ENCODE peak calls at places on chromosomes 4 and X, in ten cellular contexts. J, A, C, L, E, K, W, T, X and D are unnamed samples.
A peak's percentile ranks its signal among the peaks of the same experiment; 100 is the strongest.

GRCh38 chrX:8805974-8806373 is 4.8 kb upstream of the FAM9A start:
- DNase-seq in J (no peak), A (no peak), C (no peak), L (no peak), E (no peak), K (no peak), W (no peak), T (no peak), X (no peak), D (no peak)

GRCh38 chr4:125115941-125116340 is 198.8 kb upstream of the FAT4 start:
- DNase-seq in J (no peak), A (no peak), C (no peak), L (no peak), E (no peak), K (no peak), W (no peak), T (peak; percentile 9), X (no peak), D (no peak)

GRCh38 chr4:117783716-117784115 is 250.6 kb upstream of the NDST3 start:
- DNase-seq in J (no peak), A (no peak), C (no peak), L (no peak), E (no peak), K (no peak), W (no peak), T (peak; percentile 45), X (no peak), D (no peak)

GRCh38 chr4:139746430-139746829 is 80.8 kb downstream of the MGST2 start:
- DNase-seq in J (no peak), A (no peak), C (no peak), L (no peak), E (peak; percentile 54), K (no peak), W (no peak), T (no peak), X (no peak), D (no peak)

GRCh38 chr4:175469519-175469918 is 342.5 kb downstream of the GPM6A start:
- DNase-seq in J (no peak), A (no peak), C (no peak), L (no peak), E (no peak), K (no peak), W (no peak), T (no peak), X (no peak), D (peak; percentile 18)

GRCh38 chr4:7828011-7828720 is 111.5 kb downstream of the AFAP1 start:
- DNase-seq in J (peak; percentile 82), A (peak; percentile 49), C (no peak), L (no peak), E (no peak), K (peak; percentile 26), W (peak; percentile 89), T (peak; percentile 99), X (peak; percentile 87), D (peak; percentile 100)

GRCh38 chr4:188242041-188242440 is 102.8 kb downstream of the TRIML1 start:
- DNase-seq in J (no peak), A (no peak), C (no peak), L (no peak), E (no peak), K (no peak), W (no peak), T (no peak), X (no peak), D (no peak)

GRCh38 chr4:27714073-27714472 is 853.4 kb downstream of the STIM2 start:
- DNase-seq in J (no peak), A (no peak), C (no peak), L (no peak), E (no peak), K (no peak), W (no peak), T (no peak), X (no peak), D (no peak)

GRCh38 chr4:40195182-40196177 is 1.4 kb upstream of the RHOH start:
- DNase-seq in J (no peak), A (no peak), C (no peak), L (no peak), E (no peak), K (no peak), W (no peak), T (no peak), X (no peak), D (no peak)

GRCh38 chr4:40196260-40196659 is 571 bp upstream of the RHOH start:
- DNase-seq in J (no peak), A (no peak), C (no peak), L (no peak), E (no peak), K (no peak), W (no peak), T (no peak), X (no peak), D (no peak)

GRCh38 chr4:40193018-40193571 is 3.7 kb upstream of the RHOH start:
- DNase-seq in J (no peak), A (no peak), C (peak; percentile 74), L (no peak), E (no peak), K (no peak), W (no peak), T (no peak), X (peak; percentile 66), D (no peak)

GRCh38 chr4:40193578-40193977 is 3.3 kb upstream of the RHOH start:
- DNase-seq in J (no peak), A (no peak), C (no peak), L (no peak), E (no peak), K (no peak), W (no peak), T (no peak), X (no peak), D (no peak)

DNA sequence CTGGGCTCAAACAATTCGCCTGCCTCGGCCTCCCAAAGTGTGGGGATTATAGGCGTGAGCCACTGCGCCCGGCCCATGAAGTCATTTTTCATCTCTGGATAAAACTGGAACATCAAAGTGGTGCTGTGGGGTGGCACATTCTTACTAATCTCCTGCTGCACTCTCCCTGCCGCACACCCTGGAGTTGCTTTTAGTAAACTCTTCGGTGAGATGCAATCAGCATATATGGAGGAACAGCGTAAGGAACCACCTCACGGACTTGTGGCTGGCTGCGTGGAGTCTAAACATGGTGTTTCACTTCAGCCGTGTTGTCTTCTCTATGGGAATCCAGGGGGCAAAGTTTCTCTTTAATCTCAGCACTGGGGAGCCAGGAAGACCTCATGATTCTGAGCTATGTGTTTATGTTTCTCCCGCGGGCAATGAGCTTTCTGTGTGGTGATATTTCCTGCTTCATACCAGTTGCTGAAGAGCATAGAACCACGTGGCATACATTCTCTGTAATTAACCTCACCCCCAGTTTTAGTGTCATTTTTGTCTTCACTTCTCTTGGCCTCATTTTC is 2.1 kb upstream of the RHOH start:
- DNase-seq in J (no peak), A (no peak), C (no peak), L (no peak), E (no peak), K (no peak), W (no peak), T (no peak), X (peak; percentile 74), D (no peak)
- H3K4me3 ChIP-seq in J (no peak overlapping the region), A (no peak overlapping the region), C (peak overlapping the region; percentile 32), L (no peak overlapping the region), E (no peak overlapping the region), K (no peak overlapping the region), W (no peak overlapping the region), T (no peak overlapping the region), X (peak overlapping the region; percentile 93), D (no peak overlapping the region)

GRCh38 chrX:103215768-103216085 is 819 bp downstream of the BEX4 start:
- DNase-seq in J (no peak), A (no peak), C (no peak), L (no peak), E (peak; percentile 92), K (no peak), W (no peak), T (no peak), X (no peak), D (no peak)
- H3K4me3 ChIP-seq in J (peak overlapping the region; percentile 83), A (peak overlapping the region; percentile 74), C (peak overlapping the region; percentile 84), L (peak overlapping the region; percentile 72), E (peak overlapping the region; percentile 86), K (peak overlapping the region; percentile 66), W (peak overlapping the region; percentile 77), T (peak overlapping the region; percentile 71), X (peak overlapping the region; percentile 53), D (peak overlapping the region; percentile 63)

GRCh38 chr4:182449960-182450359 is 206.8 kb downstream of the TENM3 start:
- DNase-seq in J (no peak), A (no peak), C (no peak), L (no peak), E (no peak), K (no peak), W (no peak), T (no peak), X (no peak), D (peak; percentile 28)

GRCh38 chr4:182448281-182449151 is 205.3 kb downstream of the TENM3 start:
- DNase-seq in J (peak; percentile 90), A (peak; percentile 89), C (peak; percentile 87), L (peak; percentile 94), E (peak; percentile 97), K (peak; percentile 91), W (peak; percentile 100), T (peak; percentile 88), X (no peak), D (peak; percentile 91)

GRCh38 chr4:182449186-182449880 is 206.1 kb downstream of the TENM3 start:
- DNase-seq in J (no peak), A (no peak), C (no peak), L (no peak), E (no peak), K (peak; percentile 42), W (no peak), T (no peak), X (no peak), D (no peak)

GRCh38 chr4:182443070-182443469 is 199.9 kb downstream of the TENM3 start:
- DNase-seq in J (no peak), A (no peak), C (no peak), L (no peak), E (no peak), K (no peak), W (no peak), T (no peak), X (no peak), D (no peak)

DNA sequence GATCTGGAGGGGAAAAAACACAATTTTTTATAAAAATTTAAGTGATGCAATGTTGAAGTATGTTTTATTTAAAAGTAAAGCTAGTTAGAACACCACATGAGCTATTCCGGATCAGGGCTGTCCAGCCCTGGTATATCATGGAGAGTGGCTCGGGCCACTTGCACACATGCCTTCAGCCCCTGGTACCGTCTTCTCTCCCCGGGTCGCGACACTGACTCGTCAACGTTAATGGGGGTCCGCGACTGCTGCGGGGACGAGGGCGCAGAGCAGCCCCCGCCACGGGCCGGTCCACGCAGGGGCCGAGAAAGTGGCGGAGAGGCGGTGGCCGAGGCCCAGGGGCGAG is 204.7 kb downstream of the TENM3 start:
- DNase-seq in J (no peak), A (no peak), C (no peak), L (no peak), E (no peak), K (no peak), W (peak; percentile 85), T (no peak), X (no peak), D (no peak)
- H3K4me3 ChIP-seq in J (peak overlapping the region; percentile 62), A (peak overlapping the region; percentile 68), C (peak overlapping the region; percentile 91), L (peak overlapping the region; percentile 59), E (peak overlapping the region; percentile 78), K (peak overlapping the region; percentile 64), W (peak overlapping the region; percentile 82), T (peak overlapping the region; percentile 68), X (no peak overlapping the region), D (peak overlapping the region; percentile 73)

DNA sequence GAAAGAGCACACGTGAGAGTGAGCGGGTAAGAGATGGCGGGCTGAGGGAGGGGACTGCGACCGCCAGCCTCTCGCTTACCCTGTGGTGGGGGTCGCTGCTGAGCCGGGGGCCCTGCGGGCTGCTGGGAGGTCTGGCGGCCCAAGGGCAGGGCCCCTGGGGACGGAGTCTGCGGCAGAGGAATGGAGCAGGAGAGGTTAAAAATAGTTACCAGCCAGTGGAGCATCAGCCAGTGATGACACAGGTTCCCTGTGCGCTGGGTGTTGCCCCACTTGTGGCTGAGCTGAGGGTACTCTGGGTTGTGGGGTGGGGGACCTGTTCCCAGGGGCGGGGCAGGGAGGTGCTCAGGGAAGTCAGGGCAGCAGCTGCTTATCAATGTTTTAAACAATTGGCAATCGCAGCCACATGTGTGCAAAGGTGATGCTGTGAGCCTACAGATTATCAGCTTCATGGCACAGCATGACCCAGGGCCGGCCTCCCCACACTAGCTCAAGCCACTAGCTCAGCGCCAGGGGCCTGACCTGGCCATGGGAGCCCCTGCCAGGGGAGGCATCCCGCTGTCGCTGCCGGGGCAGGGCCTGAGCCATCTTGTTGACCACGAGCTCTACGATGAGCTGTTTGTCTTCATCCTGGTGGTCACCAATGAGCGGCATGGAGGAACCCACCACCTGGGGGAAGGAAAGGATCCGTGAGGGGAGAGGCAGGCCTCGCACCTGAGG is 7.5 kb upstream of the TIMP1 start:
- DNase-seq in J (no peak), A (no peak), C (no peak), L (no peak), E (peak; percentile 70), K (no peak), W (peak; percentile 92), T (no peak), X (no peak), D (no peak)
- H3K4me3 ChIP-seq in J (no peak overlapping the region), A (peak overlapping the region; percentile 1), C (peak overlapping the region; percentile 59), L (no peak overlapping the region), E (no peak overlapping the region), K (peak overlapping the region; percentile 12), W (no peak overlapping the region), T (no peak overlapping the region), X (no peak overlapping the region), D (no peak overlapping the region)